ENCODE peak calls at places on chromosome 16, in five cellular contexts. R, Q, Y, P and F are unnamed samples.

GRCh38 chr16:9787717-9788116 is 394.5 kb downstream of the GRIN2A start:
- ATAC-seq in R (peak), Q (no peak), Y (peak), P (no peak), F (no peak)

GRCh38 chr16:11147033-11147848 is 108.8 kb downstream of the SOCS1 start:
- ATAC-seq in R (no peak), Q (no peak), Y (no peak), P (no peak), F (no peak)

GRCh38 chr16:4316732-4317461 is 1.0 kb downstream of the GLIS2 start:
- ATAC-seq in R (no peak), Q (peak), Y (no peak), P (peak), F (peak)

GRCh38 chr16:87829988-87830672 is 39.2 kb downstream of the SLC7A5 start:
- ATAC-seq in R (no peak), Q (no peak), Y (peak), P (no peak), F (no peak)

GRCh38 chr16:24013733-24014645 is 178.2 kb downstream of the PRKCB start:
- ATAC-seq in R (peak), Q (peak), Y (no peak), P (no peak), F (no peak)

GRCh38 chr16:88783391-88784073 is 1.5 kb downstream of the PIEZO1 start:
- ATAC-seq in R (peak), Q (no peak), Y (peak), P (peak), F (peak)

GRCh38 chr16:9114842-9115241 is 23.4 kb downstream of the HAPSTR1 start:
- ATAC-seq in R (no peak), Q (no peak), Y (peak), P (peak), F (no peak)

GRCh38 chr16:57669476-57670162 is 1.5 kb downstream of the ADGRG3 start:
- ATAC-seq in R (peak), Q (no peak), Y (no peak), P (no peak), F (no peak)

GRCh38 chr16:17474572-17474971 is 3.8 kb upstream of the XYLT1 start:
- ATAC-seq in R (peak), Q (no peak), Y (no peak), P (no peak), F (no peak)

GRCh38 chr16:25073849-25074248 is 37.7 kb upstream of the LCMT1 start:
- ATAC-seq in R (no peak), Q (no peak), Y (no peak), P (no peak), F (no peak)

GRCh38 chr16:28537076-28537475 is 1.7 kb downstream of the NUPR1 start:
- ATAC-seq in R (no peak), Q (no peak), Y (no peak), P (no peak), F (no peak)

GRCh38 chr16:87580855-87581261 is 21.4 kb upstream of the JPH3 start:
- ATAC-seq in R (no peak), Q (no peak), Y (no peak), P (no peak), F (no peak)

GRCh38 chr16:20920091-20920490 is 19.5 kb downstream of the LYRM1 start:
- ATAC-seq in R (no peak), Q (no peak), Y (no peak), P (no peak), F (no peak)

GRCh38 chr16:52496051-52496876 is 50.7 kb downstream of the TOX3 start:
- ATAC-seq in R (no peak), Q (no peak), Y (no peak), P (peak), F (no peak)

GRCh38 chr16:23232806-23233205 is 50.3 kb downstream of the SCNN1G start:
- ATAC-seq in R (no peak), Q (no peak), Y (no peak), P (no peak), F (no peak)

GRCh38 chr16:56807011-56807675 is 57.9 kb upstream of the SLC12A3 start:
- ATAC-seq in R (no peak), Q (no peak), Y (no peak), P (peak), F (no peak)

GRCh38 chr16:87713469-87714229 is 52.1 kb downstream of the KLHDC4 start:
- ATAC-seq in R (peak), Q (no peak), Y (no peak), P (no peak), F (no peak)

GRCh38 chr16:29230671-29231091 is 175.8 kb downstream of the NPIPB11 start:
- ATAC-seq in R (no peak), Q (no peak), Y (peak), P (no peak), F (no peak)

GRCh38 chr16:10916534-10916933 is 25.7 kb downstream of the DEXI start:
- ATAC-seq in R (no peak), Q (no peak), Y (no peak), P (no peak), F (no peak)

GRCh38 chr16:83699817-83700216 is 108.0 kb upstream of the HSBP1 start:
- ATAC-seq in R (no peak), Q (no peak), Y (no peak), P (no peak), F (no peak)
- TF ChIP-seq EP300 in R (no peak), Q (no peak), Y (no peak), P (no peak), F (no peak)

GRCh38 chr16:2427526-2427925 is 1.7 kb upstream of the CCNF start:
- ATAC-seq in R (no peak), Q (no peak), Y (no peak), P (no peak), F (no peak)

GRCh38 chr16:2428787-2429036 is 535 bp upstream of the CCNF start:
- ATAC-seq in R (peak), Q (peak), Y (no peak), P (no peak), F (peak)

GRCh38 chr16:2429771-2430663 is 770 bp downstream of the CCNF start:
- ATAC-seq in R (peak), Q (peak), Y (peak), P (peak), F (no peak)

GRCh38 chr16:2428051-2428786 is 1.0 kb upstream of the CCNF start:
- ATAC-seq in R (peak), Q (peak), Y (peak), P (peak), F (peak)

GRCh38 chr16:2429037-2429770 is at the start of gene CCNF:
- ATAC-seq in R (peak), Q (peak), Y (peak), P (peak), F (peak)
- TF ChIP-seq POLR2AphosphoS5 in R (peak), Q (peak), Y (peak), P (peak), F (peak)

GRCh38 chr16:2179576-2179975 is 16.8 kb downstream of the CASKIN1 start:
- ATAC-seq in R (no peak), Q (no peak), Y (no peak), P (no peak), F (no peak)
- TF ChIP-seq CTCF in R (no peak), Q (no peak), Y (no peak), P (no peak), F (no peak)

GRCh38 chr16:49011807-49012345 is 269.8 kb downstream of the CBLN1 start:
- ATAC-seq in R (no peak), Q (no peak), Y (no peak), P (no peak), F (no peak)
- TF ChIP-seq EP300 in R (no peak), Q (no peak), Y (no peak), P (no peak), F (no peak)

GRCh38 chr16:85682516-85682915 is 6.2 kb downstream of the GINS2 start:
- ATAC-seq in R (no peak), Q (no peak), Y (no peak), P (no peak), F (no peak)
- TF ChIP-seq POLR2AphosphoS5 in R (no peak), Q (no peak), Y (no peak), P (no peak), F (no peak)